ENCODE peak calls at places on chromosomes 5 and 9, in ten cellular contexts. W, N, D, F, C, Q, J, O, E and I are unnamed samples.
A peak's percentile ranks its signal among the peaks of the same experiment; 100 is the strongest.

GRCh38 chr5:106964102-106964501 is 706.6 kb downstream of the EFNA5 start:
- DNase-seq in C (peak; percentile 16), O (no peak), F (no peak), D (peak; percentile 53), W (no peak), Q (peak; percentile 43), N (no peak), J (no peak), E (no peak), I (no peak)

GRCh38 chr9:76761448-76761847 is 2.8 kb upstream of the PCA3 start:
- DNase-seq in C (no peak), W (no peak), F (no peak), Q (no peak), N (no peak), E (no peak), D (peak; percentile 26), O (no peak), J (no peak), I (no peak)

GRCh38 chr5:180128671-180129261 is 57.2 kb upstream of the RNF130 start:
- DNase-seq in F (peak; percentile 26), J (no peak), C (no peak), Q (no peak), D (no peak), O (no peak), N (no peak), E (peak; percentile 13), W (no peak), I (no peak)

GRCh38 chr9:6735422-6735821 is 22.4 kb upstream of the KDM4C start:
- DNase-seq in W (no peak), J (no peak), D (no peak), E (no peak), F (no peak), C (no peak), N (no peak), O (no peak), Q (no peak), I (no peak)

GRCh38 chr5:40397976-40398375 is 281.7 kb upstream of the PTGER4 start:
- DNase-seq in E (no peak), N (no peak), D (no peak), W (no peak), C (no peak), F (no peak), J (no peak), Q (no peak), O (no peak), I (no peak)

GRCh38 chr9:37667706-37668672 is 17.2 kb downstream of the FRMPD1 start:
- DNase-seq in J (no peak), F (no peak), W (no peak), Q (no peak), E (no peak), N (no peak), D (no peak), C (no peak), O (no peak), I (no peak)

GRCh38 chr5:174533771-174534221 is 190.6 kb upstream of the MSX2 start:
- DNase-seq in C (no peak), J (peak; percentile 58), E (no peak), N (no peak), W (no peak), D (peak; percentile 87), F (no peak), Q (peak; percentile 50), O (peak; percentile 43), I (no peak)

GRCh38 chr5:72498284-72498683 is 8.9 kb downstream of the ZNF366 start:
- DNase-seq in Q (no peak), W (no peak), D (peak; percentile 64), F (no peak), N (no peak), C (no peak), J (no peak), E (no peak), O (no peak), I (no peak)

GRCh38 chr5:134543820-134544692 is 18.6 kb downstream of the JADE2 start:
- DNase-seq in F (no peak), C (no peak), D (no peak), O (no peak), E (no peak), N (no peak), Q (no peak), J (no peak), W (peak; percentile 76), I (no peak)

GRCh38 chr5:132388244-132389050 is 18.9 kb downstream of the SLC22A5 start:
- DNase-seq in C (no peak), N (no peak), F (no peak), E (no peak), W (no peak), D (peak; percentile 75), Q (no peak), J (no peak), O (no peak), I (no peak)

GRCh38 chr5:140240987-140241706 is 61.8 kb downstream of the PFDN1 start:
- DNase-seq in Q (peak; percentile 63), W (no peak), N (peak; percentile 64), J (peak; percentile 67), F (peak; percentile 88), C (peak; percentile 86), O (peak; percentile 61), D (peak; percentile 95), E (peak; percentile 89), I (no peak)

GRCh38 chr9:90848866-90849265 is 47.2 kb downstream of the SYK start:
- DNase-seq in C (no peak), Q (no peak), D (no peak), O (no peak), J (no peak), F (no peak), N (no peak), E (no peak), W (no peak), I (no peak)

GRCh38 chr5:68027519-68027918 is 188.0 kb upstream of the PIK3R1 start:
- DNase-seq in W (no peak), E (no peak), O (peak; percentile 41), J (peak; percentile 94), Q (no peak), F (no peak), D (peak; percentile 86), N (no peak), C (no peak), I (no peak)

GRCh38 chr5:53997736-53998627 is 312.4 kb downstream of the ARL15 start:
- DNase-seq in D (no peak), E (no peak), C (no peak), J (no peak), F (no peak), W (no peak), Q (no peak), O (no peak), N (no peak), I (no peak)
- H3K4me3 ChIP-seq in D (no peak overlapping the region), E (no peak overlapping the region), C (no peak overlapping the region), J (no peak overlapping the region), F (no peak overlapping the region), W (no peak overlapping the region), Q (no peak overlapping the region), O (no peak overlapping the region), N (no peak overlapping the region), I (no peak overlapping the region)

DNA sequence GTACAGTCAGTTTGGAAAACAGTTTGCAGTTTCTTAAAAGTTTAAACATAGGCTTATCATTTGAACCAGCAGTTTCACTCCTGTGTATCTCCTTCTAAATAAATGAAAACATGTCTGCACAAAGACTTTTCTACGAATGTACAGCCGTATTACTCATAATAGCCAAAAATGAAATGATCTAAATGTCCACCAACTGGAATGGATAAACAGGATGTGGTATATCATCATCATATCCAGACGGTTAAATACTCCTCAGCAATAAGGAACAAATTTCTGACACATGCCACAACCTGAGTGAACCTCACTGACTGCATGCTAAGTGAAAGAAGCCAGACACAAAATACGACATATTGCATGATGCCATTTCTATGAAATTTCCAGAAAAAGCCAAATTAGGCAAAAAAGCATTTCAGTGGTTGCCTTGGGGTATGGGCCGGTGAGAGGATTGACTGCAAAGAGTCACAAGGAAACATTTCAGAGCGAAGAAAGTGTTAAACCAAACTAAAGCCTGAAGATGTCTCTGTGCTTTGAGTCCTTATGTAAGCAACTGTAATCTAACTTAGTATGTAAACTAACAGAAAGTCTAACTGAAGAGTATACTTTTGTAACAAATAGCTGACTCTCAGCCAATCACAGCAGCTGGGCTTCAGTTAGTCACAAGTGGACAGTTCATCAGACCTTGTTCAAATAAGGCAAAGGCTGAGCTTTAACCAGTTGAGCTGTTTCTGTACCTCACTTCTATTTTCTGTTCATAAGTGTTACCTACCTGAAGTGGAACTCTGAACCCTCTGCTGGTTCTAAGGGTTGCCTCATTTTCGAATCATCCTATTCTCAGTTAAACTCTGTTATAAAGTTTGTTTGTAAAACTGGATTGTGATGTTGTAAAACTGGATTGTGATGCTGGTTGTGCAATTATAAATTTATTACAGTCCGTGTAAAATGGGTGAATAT is 65.2 kb downstream of the TRIO start:
- DNase-seq in D (peak; percentile 89), F (no peak), W (peak; percentile 72), N (no peak), C (no peak), O (no peak), Q (peak; percentile 75), J (no peak), E (no peak), I (peak; percentile 85)
- TF ChIP-seq CTCF in D (no peak), F (no peak), W (peak; percentile 39), N (no peak), C (no peak), O (no peak), Q (no peak), J (no peak), E (no peak), I (peak; percentile 33)

DNA sequence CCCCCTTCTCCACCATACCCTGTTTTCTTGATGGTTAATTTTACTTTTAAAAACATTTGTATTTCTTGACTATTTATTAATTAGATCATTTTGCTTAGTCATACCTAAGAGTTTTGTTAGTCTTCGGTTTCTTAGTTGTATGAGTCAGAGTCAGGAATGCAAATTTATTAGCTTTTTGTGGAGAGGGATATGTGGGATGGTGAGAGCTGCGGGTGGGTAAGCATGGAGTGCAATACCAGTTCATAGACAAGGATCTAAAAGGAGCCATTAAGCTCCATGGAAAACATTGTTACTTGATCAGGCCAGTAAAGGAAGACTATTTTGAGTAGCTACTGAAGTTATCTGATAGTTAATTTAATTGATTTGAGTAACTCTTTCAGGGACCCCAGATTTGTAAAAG is 77.5 kb downstream of the ZSWIM6 start:
- DNase-seq in E (no peak), J (peak; percentile 95), W (no peak), N (no peak), C (no peak), Q (peak; percentile 91), D (peak; percentile 97), F (no peak), O (peak; percentile 70), I (no peak)
- H3K4me3 ChIP-seq in E (no peak overlapping the region), J (no peak overlapping the region), W (no peak overlapping the region), N (peak overlapping the region; percentile 31), C (no peak overlapping the region), Q (peak overlapping the region; percentile 30), D (no peak overlapping the region), F (no peak overlapping the region), O (no peak overlapping the region), I (no peak overlapping the region)

DNA sequence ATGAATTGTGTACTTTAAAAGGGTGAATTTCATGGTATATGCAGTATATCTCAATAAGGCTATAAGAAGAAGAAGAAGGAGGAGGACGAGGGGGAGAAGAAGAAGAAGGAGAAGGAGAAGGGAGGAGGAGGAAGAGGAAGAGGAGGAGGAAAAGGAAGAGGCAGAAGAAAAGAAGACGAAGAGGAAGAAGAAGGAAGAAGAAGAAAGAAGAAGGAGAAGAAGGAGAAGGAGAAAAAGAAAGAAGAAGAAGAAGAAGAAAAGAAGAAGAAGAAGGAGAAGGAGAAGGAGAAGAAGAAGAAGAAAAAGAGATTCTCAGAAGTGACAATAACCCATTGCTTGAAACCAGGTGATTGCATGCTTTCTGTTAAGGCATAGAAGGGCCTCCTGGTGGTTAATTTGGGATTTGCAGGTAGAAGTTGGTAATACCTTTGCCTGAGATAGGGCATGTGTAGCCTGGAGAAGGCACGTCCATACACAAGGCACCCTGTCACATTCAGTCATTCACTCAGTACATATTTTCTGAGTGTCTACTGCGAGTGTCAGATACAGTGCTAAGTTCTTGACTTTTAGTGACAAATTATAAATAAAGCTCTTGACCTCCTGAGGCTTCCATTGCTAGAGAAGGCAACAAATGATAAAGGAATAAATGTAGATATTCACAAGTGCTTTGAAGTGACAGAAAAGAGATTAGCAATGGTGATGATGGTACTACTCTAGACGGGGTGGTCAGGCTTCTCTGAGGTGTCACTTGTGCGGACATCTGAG is 231.3 kb downstream of the NPR3 start:
- DNase-seq in D (peak; percentile 5), C (peak; percentile 9), O (no peak), W (no peak), N (no peak), Q (peak; percentile 62), F (no peak), E (no peak), J (no peak), I (peak; percentile 26)
- TF ChIP-seq CTCF in D (peak; percentile 38), C (peak; percentile 29), O (peak; percentile 52), W (peak; percentile 61), N (no peak), Q (peak; percentile 37), F (no peak), E (no peak), J (peak; percentile 36), I (peak; percentile 72)